ENCODE peak calls at places on chromosome 9, in five cellular contexts. N, Y, J, S and U are unnamed samples.
A peak's percentile ranks its signal among the peaks of the same experiment; 100 is the strongest.

GRCh38 chr9:137809038-137809630 is 68.4 kb upstream of the CACNA1B start:
- DNase-seq in N (no peak), Y (no peak), J (no peak), S (no peak), U (no peak)

GRCh38 chr9:108257387-108257786 is 598.4 kb downstream of the ACTL7B start:
- DNase-seq in N (no peak), Y (no peak), J (no peak), S (no peak), U (no peak)

GRCh38 chr9:75866273-75866871 is 24.1 kb upstream of the PCSK5 start:
- DNase-seq in N (peak; percentile 25), Y (no peak), J (no peak), S (peak; percentile 47), U (no peak)

GRCh38 chr9:14515564-14516198 is 177.6 kb downstream of the ZDHHC21 start:
- DNase-seq in N (no peak), Y (no peak), J (no peak), S (no peak), U (no peak)

GRCh38 chr9:133333566-133333965 is 2.4 kb downstream of the SURF6 start:
- DNase-seq in N (no peak), Y (no peak), J (no peak), S (no peak), U (no peak)

GRCh38 chr9:15724006-15724405 is 171.2 kb downstream of the CCDC171 start:
- DNase-seq in N (no peak), Y (no peak), J (no peak), S (no peak), U (no peak)

GRCh38 chr9:82147798-82148440 is 159.3 kb downstream of the SPATA31D1 start:
- DNase-seq in N (no peak), Y (no peak), J (no peak), S (no peak), U (no peak)

GRCh38 chr9:89080193-89080592 is 88.9 kb downstream of the S1PR3 start:
- DNase-seq in N (no peak), Y (no peak), J (no peak), S (no peak), U (no peak)

GRCh38 chr9:86946712-86947145 is 577 bp downstream of the GAS1 start:
- DNase-seq in N (no peak), Y (no peak), J (peak; percentile 16), S (peak; percentile 36), U (no peak)

GRCh38 chr9:137064027-137064879 is 6.1 kb downstream of the SAPCD2 start:
- DNase-seq in N (no peak), Y (no peak), J (peak; percentile 23), S (no peak), U (no peak)

GRCh38 chr9:2317591-2317990 is 302.4 kb downstream of the SMARCA2 start:
- DNase-seq in N (no peak), Y (no peak), J (no peak), S (no peak), U (no peak)

GRCh38 chr9:134061688-134062371 is 6.0 kb downstream of the BRD3 start:
- DNase-seq in N (no peak), Y (no peak), J (no peak), S (no peak), U (no peak)